ENCODE peak calls at places on chromosomes 13 and 19, in five cellular contexts. N, F, V, Z and B are unnamed samples.
A peak's percentile ranks its signal among the peaks of the same experiment; 100 is the strongest.

GRCh38 chr19:17021793-17022590 is 4.6 kb downstream of the CPAMD8 start:
- DNase-seq in F (no peak), N (peak; percentile 61), Z (peak; percentile 95), V (peak; percentile 92), B (no peak)

GRCh38 chr19:956747-957451 is 27.2 kb upstream of the WDR18 start:
- DNase-seq in F (no peak), N (peak; percentile 78), Z (peak; percentile 96), V (no peak), B (peak; percentile 52)

GRCh38 chr19:44748426-44749254 is at the start of gene BCL3:
- DNase-seq in V (peak; percentile 77), N (peak; percentile 69), F (peak; percentile 82), Z (peak; percentile 96), B (no peak)

GRCh38 chr19:10419646-10420443 is 493 bp upstream of the PDE4A start:
- DNase-seq in Z (peak; percentile 95), V (peak; percentile 51), F (peak; percentile 97), N (peak; percentile 83), B (peak; percentile 68)

GRCh38 chr13:52998290-52998876 is 30.2 kb upstream of the OLFM4 start:
- DNase-seq in V (no peak), Z (no peak), N (no peak), F (no peak), B (no peak)

GRCh38 chr13:47215741-47216140 is 318.9 kb upstream of the HTR2A start:
- DNase-seq in N (peak; percentile 74), F (no peak), Z (peak; percentile 22), V (peak; percentile 82), B (peak; percentile 94)

GRCh38 chr13:114151565-114152284 is 19.3 kb upstream of the RASA3 start:
- DNase-seq in Z (peak; percentile 72), F (no peak), N (no peak), V (peak; percentile 88), B (no peak)

GRCh38 chr13:110305949-110306339 is 1.0 kb downstream of the COL4A1 start:
- DNase-seq in V (no peak), F (no peak), Z (no peak), N (peak; percentile 40), B (no peak)

GRCh38 chr13:65889368-65889767 is 1340.8 kb downstream of the PCDH9 start:
- DNase-seq in V (no peak), N (peak; percentile 11), F (no peak), Z (no peak), B (no peak)

GRCh38 chr13:79404985-79405384 is 1.1 kb downstream of the RBM26 start:
- DNase-seq in N (no peak), V (peak; percentile 39), Z (no peak), F (no peak), B (no peak)

GRCh38 chr13:32783067-32783466 is 196.8 kb downstream of the PDS5B start:
- DNase-seq in Z (no peak), N (peak; percentile 24), F (peak; percentile 4), V (peak; percentile 36), B (peak; percentile 71)

GRCh38 chr13:113802090-113802531 is 43.1 kb downstream of the TMEM255B start:
- DNase-seq in F (no peak), N (peak; percentile 83), Z (peak; percentile 98), V (peak; percentile 52), B (peak; percentile 51)

GRCh38 chr19:5299137-5299536 is 41.5 kb downstream of the PTPRS start:
- DNase-seq in F (no peak), V (no peak), Z (peak; percentile 11), N (no peak), B (no peak)
- H2AFZ ChIP-seq in F (no peak overlapping the region), V (no peak overlapping the region), Z (no peak overlapping the region), N (no peak overlapping the region), B (no peak overlapping the region)

DNA sequence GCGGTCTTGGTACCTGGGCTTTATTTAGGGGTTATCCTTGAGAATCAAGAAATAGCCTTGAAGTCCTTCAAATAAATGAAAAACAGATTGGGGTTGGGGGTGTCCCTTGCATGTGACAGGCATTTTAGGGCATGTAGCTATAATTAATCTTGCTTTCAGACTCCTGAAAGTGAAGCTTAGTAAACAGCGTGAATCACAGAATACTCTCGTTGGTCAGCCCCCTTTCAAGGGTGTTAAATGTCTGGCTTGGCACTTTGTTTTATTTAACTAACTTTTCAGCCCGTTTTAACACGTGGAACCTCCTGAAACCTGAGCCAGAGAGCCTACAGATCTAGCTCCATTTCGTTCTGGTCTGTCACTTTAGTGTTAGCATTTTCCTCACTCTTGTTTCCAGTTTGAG is 193.0 kb downstream of the DLEU7 start:
- DNase-seq in V (no peak), Z (no peak), N (no peak), F (no peak), B (peak; percentile 16)
- H2AFZ ChIP-seq in V (no peak overlapping the region), Z (peak overlapping the region; percentile 17), N (no peak overlapping the region), F (peak overlapping the region; percentile 81), B (no peak overlapping the region)

DNA sequence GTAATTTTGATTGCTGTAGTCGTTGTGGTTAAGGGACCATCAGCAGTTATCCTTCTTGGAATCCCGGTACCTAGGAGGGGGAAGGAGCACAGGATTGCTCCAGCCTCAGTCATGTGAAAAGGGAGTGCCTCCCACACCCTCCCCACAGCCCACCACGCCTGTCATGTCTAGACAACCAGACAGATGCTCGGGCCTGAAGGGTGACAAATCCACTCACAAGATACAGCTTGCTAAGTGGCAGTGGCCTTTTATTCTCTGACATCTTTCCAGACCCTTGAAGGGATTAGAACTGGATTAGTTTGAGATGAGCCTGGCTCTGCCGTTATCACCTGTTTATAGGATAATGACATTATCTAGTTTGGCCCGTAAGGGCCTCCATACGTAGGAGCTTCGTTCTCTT is 169.4 kb upstream of the TSHZ3 start:
- DNase-seq in N (peak; percentile 59), Z (no peak), F (no peak), V (no peak), B (no peak)
- H2AFZ ChIP-seq in N (no peak overlapping the region), Z (no peak overlapping the region), F (no peak overlapping the region), V (no peak overlapping the region), B (no peak overlapping the region)

DNA sequence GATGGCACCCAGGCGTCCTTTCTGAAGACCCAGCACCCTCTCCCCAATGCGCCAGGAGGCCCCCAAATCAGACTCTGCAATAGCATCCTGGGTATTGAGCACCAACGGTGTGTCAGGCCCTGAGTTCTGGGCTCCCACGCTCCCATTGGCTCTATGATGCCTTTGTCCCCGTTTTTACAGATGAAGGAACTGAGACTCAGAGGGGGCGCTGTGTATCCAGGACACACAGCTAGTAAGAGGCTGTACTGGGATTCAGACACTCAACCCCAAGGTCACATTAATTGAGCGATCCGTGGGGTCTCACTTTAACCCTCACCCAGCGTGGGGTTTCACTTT is 42.5 kb downstream of the CYP4F22 start:
- DNase-seq in Z (no peak), N (no peak), F (no peak), V (no peak), B (no peak)
- H2AFZ ChIP-seq in Z (peak overlapping the region; percentile 81), N (no peak overlapping the region), F (no peak overlapping the region), V (peak overlapping the region; percentile 85), B (peak overlapping the region; percentile 69)

GRCh38 chr13:111866731-111867245 is 200.2 kb upstream of the SOX1 start:
- DNase-seq in N (no peak), F (no peak), Z (no peak), V (no peak), B (no peak)

GRCh38 chr13:111865046-111865445 is 201.9 kb upstream of the SOX1 start:
- DNase-seq in Z (no peak), F (no peak), N (no peak), V (no peak), B (no peak)

GRCh38 chr13:111862836-111863815 is 203.8 kb upstream of the SOX1 start:
- DNase-seq in V (no peak), Z (no peak), N (no peak), F (no peak), B (no peak)

GRCh38 chr13:111865826-111866225 is 201.1 kb upstream of the SOX1 start:
- DNase-seq in N (no peak), F (no peak), V (no peak), Z (no peak), B (no peak)

GRCh38 chr13:111864566-111864965 is 202.4 kb upstream of the SOX1 start:
- DNase-seq in Z (no peak), N (no peak), V (no peak), F (no peak), B (no peak)
- H2AFZ ChIP-seq in Z (no peak overlapping the region), N (no peak overlapping the region), V (no peak overlapping the region), F (no peak overlapping the region), B (no peak overlapping the region)

GRCh38 chr13:38826182-38826813 is 139.4 kb downstream of the FREM2 start:
- DNase-seq in N (no peak), V (no peak), Z (no peak), F (no peak), B (no peak)
- H2AFZ ChIP-seq in N (no peak overlapping the region), V (no peak overlapping the region), Z (no peak overlapping the region), F (no peak overlapping the region), B (no peak overlapping the region)